ENCODE peak calls at places on chromosomes 6 and 20, in ten cellular contexts. A is AG04450; X is progenitor cell of endocrine pancreas; Z is A172; L is BJ; Q is nephron progenitor cell; S is activated T-helper 1 cell treated with anti-CD3 and anti-CD28 coated beads, Interleukin-2, amount 50 U/mL, for 16 hours; H is posterior cingulate gyrus; B is astrocyte of the cerebellum; P is CD8-positive, alpha-beta T cell. Y is an unnamed sample.

GRCh38 chr6:155493694-155494143 is 38.1 kb upstream of the NOX3 start:
- DNase-seq in A (peak), X (no peak), Z (peak), L (peak), Q (no peak), S (no peak), H (no peak), B (peak), P (no peak), Y (no peak)

GRCh38 chr6:18237167-18237566 is 27.2 kb downstream of the DEK start:
- DNase-seq in A (no peak), X (no peak), Z (no peak), L (no peak), Q (no peak), S (no peak), H (no peak), B (no peak), P (no peak), Y (no peak)

GRCh38 chr6:167973092-167973880 is 24.2 kb upstream of the KIF25 start:
- DNase-seq in A (no peak), X (no peak), Z (no peak), L (no peak), Q (no peak), S (no peak), H (no peak), B (no peak), P (no peak), Y (no peak)

GRCh38 chr6:2848851-2849250 is 7.2 kb upstream of the SERPINB1 start:
- DNase-seq in A (no peak), X (no peak), Z (no peak), L (no peak), Q (no peak), S (peak), H (no peak), B (no peak), P (peak), Y (no peak)

GRCh38 chr6:19789100-19789805 is 47.9 kb upstream of the ID4 start:
- DNase-seq in A (no peak), X (no peak), Z (no peak), L (no peak), Q (no peak), S (no peak), H (no peak), B (no peak), P (no peak), Y (no peak)

GRCh38 chr20:43934833-43935232 is 20.2 kb downstream of the TOX2 start:
- DNase-seq in A (no peak), X (no peak), Z (no peak), L (no peak), Q (no peak), S (no peak), H (no peak), B (no peak), P (no peak), Y (no peak)

GRCh38 chr6:68252632-68253031 is 382.4 kb upstream of the ADGRB3 start:
- DNase-seq in A (no peak), X (no peak), Z (no peak), L (no peak), Q (no peak), S (no peak), H (no peak), B (no peak), P (no peak), Y (no peak)

GRCh38 chr6:170459451-170459850 is 93.7 kb downstream of the PSMB1 start:
- DNase-seq in A (no peak), X (no peak), Z (peak), L (no peak), Q (no peak), S (no peak), H (no peak), B (no peak), P (peak), Y (no peak)

GRCh38 chr6:25922301-25922700 is 8.2 kb downstream of the SLC17A2 start:
- DNase-seq in A (no peak), X (no peak), Z (no peak), L (no peak), Q (no peak), S (no peak), H (no peak), B (no peak), P (no peak), Y (no peak)

GRCh38 chr20:36474563-36474962 is 66.8 kb upstream of the MYL9 start:
- DNase-seq in A (no peak), X (no peak), Z (no peak), L (no peak), Q (no peak), S (no peak), H (no peak), B (no peak), P (no peak), Y (no peak)

GRCh38 chr6:137727206-137727605 is 139.9 kb upstream of the TNFAIP3 start:
- DNase-seq in A (no peak), X (no peak), Z (no peak), L (no peak), Q (no peak), S (no peak), H (no peak), B (no peak), P (no peak), Y (no peak)

GRCh38 chr6:39553811-39554802 is 171.1 kb downstream of the KIF6 start:
- DNase-seq in A (no peak), X (no peak), Z (no peak), L (no peak), Q (no peak), S (no peak), H (no peak), B (peak), P (no peak), Y (no peak)

GRCh38 chr6:32153252-32153834 is 598 bp upstream of the PPT2 start:
- DNase-seq in A (no peak), X (peak), Z (no peak), L (no peak), Q (peak), S (no peak), H (no peak), B (no peak), P (no peak), Y (peak)

GRCh38 chr6:54041239-54041638 is 70.0 kb upstream of the MLIP start:
- DNase-seq in A (no peak), X (no peak), Z (no peak), L (no peak), Q (no peak), S (no peak), H (no peak), B (no peak), P (no peak), Y (no peak)

GRCh38 chr6:12266571-12266970 is 23.6 kb upstream of the EDN1 start:
- DNase-seq in A (no peak), X (no peak), Z (peak), L (no peak), Q (no peak), S (no peak), H (no peak), B (peak), P (no peak), Y (no peak)

GRCh38 chr20:32523613-32524218 is 61.4 kb downstream of the NOL4L start:
- DNase-seq in A (no peak), X (no peak), Z (no peak), L (no peak), Q (no peak), S (no peak), H (no peak), B (no peak), P (no peak), Y (no peak)

GRCh38 chr20:57097245-57097935 is 169.1 kb downstream of the BMP7 start:
- DNase-seq in A (no peak), X (no peak), Z (no peak), L (no peak), Q (no peak), S (no peak), H (no peak), B (no peak), P (no peak), Y (no peak)

GRCh38 chr20:35954907-35955251 is 577 bp upstream of the SCAND1 start:
- DNase-seq in A (no peak), X (no peak), Z (peak), L (no peak), Q (no peak), S (peak), H (no peak), B (no peak), P (no peak), Y (no peak)

Y was measured in mesothelial cell of epicardium.